ENCODE peak calls at places on chromosomes 4 and X, in seven cellular contexts. One of them, this sample, is unnamed.

GRCh38 chr4:155512069-155512468 is 135.3 kb upstream of the MAP9 start:
- ATAC-seq in stimulated activated naive B cell treated with anti-CD40 and anti-IgM and Interleukin-4, amounts not matched to agents 10 μg/mL and 1 μg/mL and 100 μg/mL, for 72 hours: no peak
- ATAC-seq in Right ventricle myocardium superior: peak; percentile 77
- ATAC-seq in effector memory CD8-positive, alpha-beta T cell: no peak
- ATAC-seq in right cardiac atrium: peak; percentile 30
- ATAC-seq in heart left ventricle: peak; percentile 61
- ATAC-seq in T-cell: no peak
- ATAC-seq in this sample: no peak

GRCh38 chr4:91267543-91267942 is 1036.2 kb upstream of the GRID2 start:
- ATAC-seq in right cardiac atrium: no peak
- ATAC-seq in stimulated activated naive B cell treated with anti-CD40 and anti-IgM and Interleukin-4, amounts not matched to agents 10 μg/mL and 1 μg/mL and 100 μg/mL, for 72 hours: no peak
- ATAC-seq in T-cell: no peak
- ATAC-seq in heart left ventricle: no peak
- ATAC-seq in effector memory CD8-positive, alpha-beta T cell: no peak
- ATAC-seq in Right ventricle myocardium superior: no peak
- ATAC-seq in this sample: no peak

GRCh38 chr4:88938138-88938537 is 118.8 kb downstream of the FAM13A start:
- ATAC-seq in effector memory CD8-positive, alpha-beta T cell: no peak
- ATAC-seq in Right ventricle myocardium superior: no peak
- ATAC-seq in heart left ventricle: no peak
- ATAC-seq in T-cell: no peak
- ATAC-seq in stimulated activated naive B cell treated with anti-CD40 and anti-IgM and Interleukin-4, amounts not matched to agents 10 μg/mL and 1 μg/mL and 100 μg/mL, for 72 hours: no peak
- ATAC-seq in right cardiac atrium: no peak
- ATAC-seq in this sample: no peak

GRCh38 chrX:9992061-9992460 is 24.9 kb downstream of the CLDN34 start:
- ATAC-seq in stimulated activated naive B cell treated with anti-CD40 and anti-IgM and Interleukin-4, amounts not matched to agents 10 μg/mL and 1 μg/mL and 100 μg/mL, for 72 hours: no peak
- ATAC-seq in Right ventricle myocardium superior: no peak
- ATAC-seq in effector memory CD8-positive, alpha-beta T cell: no peak
- ATAC-seq in heart left ventricle: no peak
- ATAC-seq in right cardiac atrium: no peak
- ATAC-seq in T-cell: no peak
- ATAC-seq in this sample: no peak

GRCh38 chr4:153541426-153542096 is 75.4 kb downstream of the TMEM131L start:
- ATAC-seq in effector memory CD8-positive, alpha-beta T cell: peak; percentile 31
- ATAC-seq in Right ventricle myocardium superior: no peak
- ATAC-seq in right cardiac atrium: no peak
- ATAC-seq in T-cell: peak; percentile 30
- ATAC-seq in heart left ventricle: no peak
- ATAC-seq in stimulated activated naive B cell treated with anti-CD40 and anti-IgM and Interleukin-4, amounts not matched to agents 10 μg/mL and 1 μg/mL and 100 μg/mL, for 72 hours: no peak
- ATAC-seq in this sample: peak; percentile 71

GRCh38 chrX:53321216-53321942 is 40.0 kb upstream of the IQSEC2 start:
- ATAC-seq in right cardiac atrium: peak; percentile 64
- ATAC-seq in heart left ventricle: peak; percentile 46
- ATAC-seq in stimulated activated naive B cell treated with anti-CD40 and anti-IgM and Interleukin-4, amounts not matched to agents 10 μg/mL and 1 μg/mL and 100 μg/mL, for 72 hours: peak; percentile 53
- ATAC-seq in Right ventricle myocardium superior: peak; percentile 88
- ATAC-seq in effector memory CD8-positive, alpha-beta T cell: peak; percentile 62
- ATAC-seq in T-cell: peak; percentile 74
- ATAC-seq in this sample: peak; percentile 64

GRCh38 chrX:48997455-48997854 is 4.6 kb downstream of the GRIPAP1 start:
- ATAC-seq in Right ventricle myocardium superior: no peak
- ATAC-seq in stimulated activated naive B cell treated with anti-CD40 and anti-IgM and Interleukin-4, amounts not matched to agents 10 μg/mL and 1 μg/mL and 100 μg/mL, for 72 hours: no peak
- ATAC-seq in effector memory CD8-positive, alpha-beta T cell: no peak
- ATAC-seq in T-cell: no peak
- ATAC-seq in right cardiac atrium: no peak
- ATAC-seq in heart left ventricle: no peak
- ATAC-seq in this sample: no peak

GRCh38 chr4:83219344-83219990 is 65.1 kb downstream of the COQ2 start:
- ATAC-seq in T-cell: peak; percentile 46
- ATAC-seq in stimulated activated naive B cell treated with anti-CD40 and anti-IgM and Interleukin-4, amounts not matched to agents 10 μg/mL and 1 μg/mL and 100 μg/mL, for 72 hours: no peak
- ATAC-seq in Right ventricle myocardium superior: no peak
- ATAC-seq in heart left ventricle: no peak
- ATAC-seq in right cardiac atrium: peak; percentile 60
- ATAC-seq in effector memory CD8-positive, alpha-beta T cell: no peak
- ATAC-seq in this sample: peak; percentile 40

GRCh38 chr4:6633091-6633906 is 7.2 kb upstream of the MRFAP1 start:
- ATAC-seq in effector memory CD8-positive, alpha-beta T cell: no peak
- ATAC-seq in stimulated activated naive B cell treated with anti-CD40 and anti-IgM and Interleukin-4, amounts not matched to agents 10 μg/mL and 1 μg/mL and 100 μg/mL, for 72 hours: no peak
- ATAC-seq in Right ventricle myocardium superior: no peak
- ATAC-seq in T-cell: no peak
- ATAC-seq in heart left ventricle: no peak
- ATAC-seq in right cardiac atrium: no peak
- ATAC-seq in this sample: no peak

GRCh38 chr4:102333792-102334191 is 11.5 kb downstream of the SLC39A8 start:
- ATAC-seq in stimulated activated naive B cell treated with anti-CD40 and anti-IgM and Interleukin-4, amounts not matched to agents 10 μg/mL and 1 μg/mL and 100 μg/mL, for 72 hours: no peak
- ATAC-seq in T-cell: no peak
- ATAC-seq in right cardiac atrium: no peak
- ATAC-seq in effector memory CD8-positive, alpha-beta T cell: no peak
- ATAC-seq in heart left ventricle: no peak
- ATAC-seq in Right ventricle myocardium superior: no peak
- ATAC-seq in this sample: no peak

GRCh38 chr4:156889616-156890594 is 81.7 kb downstream of the PDGFC start:
- ATAC-seq in right cardiac atrium: no peak
- ATAC-seq in stimulated activated naive B cell treated with anti-CD40 and anti-IgM and Interleukin-4, amounts not matched to agents 10 μg/mL and 1 μg/mL and 100 μg/mL, for 72 hours: no peak
- ATAC-seq in Right ventricle myocardium superior: peak; percentile 78
- ATAC-seq in heart left ventricle: peak; percentile 59
- ATAC-seq in effector memory CD8-positive, alpha-beta T cell: no peak
- ATAC-seq in T-cell: no peak
- ATAC-seq in this sample: no peak

GRCh38 chr4:177242651-177243296 is 66.9 kb upstream of the NEIL3 start:
- ATAC-seq in Right ventricle myocardium superior: no peak
- ATAC-seq in T-cell: no peak
- ATAC-seq in heart left ventricle: no peak
- ATAC-seq in stimulated activated naive B cell treated with anti-CD40 and anti-IgM and Interleukin-4, amounts not matched to agents 10 μg/mL and 1 μg/mL and 100 μg/mL, for 72 hours: no peak
- ATAC-seq in effector memory CD8-positive, alpha-beta T cell: no peak
- ATAC-seq in right cardiac atrium: no peak
- ATAC-seq in this sample: no peak

GRCh38 chr4:151774324-151774723 is 13.5 kb upstream of the GATB start:
- ATAC-seq in heart left ventricle: no peak
- ATAC-seq in right cardiac atrium: no peak
- ATAC-seq in effector memory CD8-positive, alpha-beta T cell: no peak
- ATAC-seq in T-cell: no peak
- ATAC-seq in Right ventricle myocardium superior: no peak
- ATAC-seq in stimulated activated naive B cell treated with anti-CD40 and anti-IgM and Interleukin-4, amounts not matched to agents 10 μg/mL and 1 μg/mL and 100 μg/mL, for 72 hours: no peak
- ATAC-seq in this sample: no peak

GRCh38 chr4:118395057-118395679 is 42.4 kb upstream of the PRSS12 start:
- ATAC-seq in right cardiac atrium: no peak
- ATAC-seq in Right ventricle myocardium superior: no peak
- ATAC-seq in stimulated activated naive B cell treated with anti-CD40 and anti-IgM and Interleukin-4, amounts not matched to agents 10 μg/mL and 1 μg/mL and 100 μg/mL, for 72 hours: no peak
- ATAC-seq in effector memory CD8-positive, alpha-beta T cell: no peak
- ATAC-seq in T-cell: no peak
- ATAC-seq in heart left ventricle: no peak
- ATAC-seq in this sample: no peak

GRCh38 chr4:100982345-100982744 is 365.0 kb downstream of the PPP3CA start:
- ATAC-seq in stimulated activated naive B cell treated with anti-CD40 and anti-IgM and Interleukin-4, amounts not matched to agents 10 μg/mL and 1 μg/mL and 100 μg/mL, for 72 hours: no peak
- ATAC-seq in right cardiac atrium: no peak
- ATAC-seq in T-cell: no peak
- ATAC-seq in heart left ventricle: no peak
- ATAC-seq in Right ventricle myocardium superior: peak; percentile 27
- ATAC-seq in effector memory CD8-positive, alpha-beta T cell: peak; percentile 46
- ATAC-seq in this sample: no peak